ENCODE peak calls at places on chromosomes 6 and 20, in five cellular contexts. T is GM06990; Z is endothelial cell; V is stimulated activated CD8-positive, alpha-beta memory T cell treated with anti-CD3 and anti-CD28 coated beads, Interleukin-2, amount 100 ng/mL, for 1 hour; B is pancreas. R is an unnamed sample.

GRCh38 chr6:149364558-149364957 is 35.5 kb upstream of the SUMO4 start:
- DNase-seq in V (no peak), T (no peak), B (no peak), Z (no peak), R (peak)

GRCh38 chr6:152110878-152111820 is 303.7 kb downstream of the ESR1 start:
- DNase-seq in B (no peak), Z (no peak), T (no peak), V (no peak), R (peak)

GRCh38 chr6:47135772-47136171 is 93.6 kb upstream of the ADGRF1 start:
- DNase-seq in V (no peak), Z (no peak), T (no peak), B (peak), R (peak)

GRCh38 chr6:40755046-40755681 is 168.0 kb upstream of the LRFN2 start:
- DNase-seq in Z (no peak), V (no peak), T (no peak), B (no peak), R (no peak)

GRCh38 chr20:38872491-38873049 is 53.6 kb upstream of the FAM83D start:
- DNase-seq in V (no peak), B (no peak), T (no peak), Z (no peak), R (no peak)

GRCh38 chr6:169188051-169188863 is 65.4 kb downstream of the THBS2 start:
- DNase-seq in T (no peak), B (no peak), Z (no peak), V (no peak), R (peak)

GRCh38 chr20:58622671-58623578 is 28.2 kb upstream of the STX16 start:
- DNase-seq in B (no peak), T (no peak), V (no peak), Z (no peak), R (no peak)

GRCh38 chr6:50975216-50975615 is 156.5 kb downstream of the TFAP2B start:
- DNase-seq in B (no peak), V (no peak), Z (no peak), T (no peak), R (no peak)

GRCh38 chr6:125746731-125747588 is 2.5 kb upstream of the HEY2 start:
- DNase-seq in B (peak), Z (peak), T (peak), V (peak), R (peak)

GRCh38 chr20:19775353-19776201 is 17.5 kb downstream of the RIN2 start:
- DNase-seq in Z (no peak), V (no peak), T (no peak), B (no peak), R (no peak)

GRCh38 chr6:44226368-44227137 is 3.2 kb downstream of the SLC29A1 start:
- DNase-seq in V (no peak), Z (no peak), T (no peak), B (no peak), R (no peak)

GRCh38 chr6:134175532-134176282 is 123.3 kb upstream of the SLC2A12 start:
- DNase-seq in Z (no peak), B (peak), T (no peak), V (peak), R (peak)

R was measured in fibroblast of gingiva.